ENCODE peak calls at places on chromosomes 7 and 10, in four cellular contexts. E, Y, S and O are unnamed samples.

GRCh38 chr7:27185013-27185707 is at the start of gene HOXA11:
- DNase-seq in E (no peak), Y (peak), S (peak), O (no peak)

GRCh38 chr10:119655566-119656001 is 4.4 kb downstream of the BAG3 start:
- DNase-seq in E (no peak), Y (peak), S (peak), O (no peak)

GRCh38 chr7:71716741-71717140 is 584.8 kb downstream of the GALNT17 start:
- DNase-seq in E (no peak), Y (no peak), S (no peak), O (no peak)

GRCh38 chr10:101444058-101444457 is 90.1 kb downstream of the BTRC start:
- DNase-seq in E (no peak), Y (peak), S (no peak), O (no peak)

GRCh38 chr10:5523796-5524574 is 776 bp upstream of the CALML3 start:
- DNase-seq in E (peak), Y (no peak), S (no peak), O (no peak)

GRCh38 chr10:72011468-72011867 is 47.3 kb downstream of the CHST3 start:
- DNase-seq in E (no peak), Y (no peak), S (no peak), O (no peak)

GRCh38 chr10:120943542-120943941 is 92.4 kb downstream of the WDR11 start:
- DNase-seq in E (no peak), Y (no peak), S (no peak), O (no peak)

GRCh38 chr7:77290425-77290824 is 90.8 kb upstream of the FGL2 start:
- DNase-seq in E (no peak), Y (peak), S (no peak), O (no peak)

GRCh38 chr10:21205328-21205727 is 308.2 kb upstream of the NEBL start:
- DNase-seq in E (no peak), Y (no peak), S (no peak), O (no peak)

GRCh38 chr10:55024718-55025117 is 223.7 kb upstream of the PCDH15 start:
- DNase-seq in E (no peak), Y (no peak), S (no peak), O (no peak)

GRCh38 chr7:151715661-151716338 is 161.1 kb downstream of the PRKAG2 start:
- DNase-seq in E (no peak), Y (no peak), S (no peak), O (no peak)

GRCh38 chr7:128939075-128939860 is 1.5 kb downstream of the IRF5 start:
- DNase-seq in E (no peak), Y (no peak), S (no peak), O (no peak)

GRCh38 chr10:36608251-36608650 is 517.1 kb upstream of the ANKRD30A start:
- DNase-seq in E (no peak), Y (no peak), S (peak), O (no peak)

GRCh38 chr10:108112218-108112617 is 947.7 kb upstream of the SORCS1 start:
- DNase-seq in E (no peak), Y (peak), S (peak), O (no peak)

GRCh38 chr10:105292236-105292635 is 651.1 kb downstream of the SORCS3 start:
- DNase-seq in E (no peak), Y (no peak), S (no peak), O (no peak)

GRCh38 chr10:46291817-46292572 is 5.2 kb downstream of the ANTXRL start:
- DNase-seq in E (no peak), Y (no peak), S (no peak), O (no peak)

GRCh38 chr10:70190581-70190980 is 20.3 kb upstream of the SAR1A start:
- DNase-seq in E (no peak), Y (peak), S (peak), O (no peak)

GRCh38 chr7:42226354-42226941 is 10.6 kb downstream of the GLI3 start:
- DNase-seq in E (no peak), Y (peak), S (no peak), O (no peak)

GRCh38 chr7:42222119-42222518 is 14.9 kb downstream of the GLI3 start:
- DNase-seq in E (no peak), Y (no peak), S (no peak), O (no peak)

GRCh38 chr7:42222891-42223290 is 14.1 kb downstream of the GLI3 start:
- DNase-seq in E (no peak), Y (no peak), S (no peak), O (no peak)

GRCh38 chr7:42227523-42227922 is 9.5 kb downstream of the GLI3 start:
- DNase-seq in E (no peak), Y (no peak), S (no peak), O (no peak)

GRCh38 chr7:42224391-42225003 is 12.5 kb downstream of the GLI3 start:
- DNase-seq in E (no peak), Y (no peak), S (no peak), O (no peak)
- TF ChIP-seq CTCF in E (no peak), Y (no peak), S (no peak), O (peak)

GRCh38 chr7:106521115-106521514 is 139.8 kb downstream of the CCDC71L start:
- DNase-seq in E (no peak), Y (no peak), S (no peak), O (no peak)
- TF ChIP-seq CTCF in E (no peak), Y (no peak), S (no peak), O (no peak)

GRCh38 chr10:92076722-92077121 is 153.2 kb downstream of the BTAF1 start:
- DNase-seq in E (no peak), Y (no peak), S (no peak), O (no peak)

GRCh38 chr10:92079003-92079402 is 155.4 kb downstream of the BTAF1 start:
- DNase-seq in E (no peak), Y (no peak), S (no peak), O (no peak)

GRCh38 chr10:92075829-92076228 is 152.3 kb downstream of the BTAF1 start:
- DNase-seq in E (no peak), Y (no peak), S (no peak), O (no peak)

GRCh38 chr10:92068900-92069299 is 145.3 kb downstream of the BTAF1 start:
- DNase-seq in E (no peak), Y (no peak), S (no peak), O (no peak)

DNA sequence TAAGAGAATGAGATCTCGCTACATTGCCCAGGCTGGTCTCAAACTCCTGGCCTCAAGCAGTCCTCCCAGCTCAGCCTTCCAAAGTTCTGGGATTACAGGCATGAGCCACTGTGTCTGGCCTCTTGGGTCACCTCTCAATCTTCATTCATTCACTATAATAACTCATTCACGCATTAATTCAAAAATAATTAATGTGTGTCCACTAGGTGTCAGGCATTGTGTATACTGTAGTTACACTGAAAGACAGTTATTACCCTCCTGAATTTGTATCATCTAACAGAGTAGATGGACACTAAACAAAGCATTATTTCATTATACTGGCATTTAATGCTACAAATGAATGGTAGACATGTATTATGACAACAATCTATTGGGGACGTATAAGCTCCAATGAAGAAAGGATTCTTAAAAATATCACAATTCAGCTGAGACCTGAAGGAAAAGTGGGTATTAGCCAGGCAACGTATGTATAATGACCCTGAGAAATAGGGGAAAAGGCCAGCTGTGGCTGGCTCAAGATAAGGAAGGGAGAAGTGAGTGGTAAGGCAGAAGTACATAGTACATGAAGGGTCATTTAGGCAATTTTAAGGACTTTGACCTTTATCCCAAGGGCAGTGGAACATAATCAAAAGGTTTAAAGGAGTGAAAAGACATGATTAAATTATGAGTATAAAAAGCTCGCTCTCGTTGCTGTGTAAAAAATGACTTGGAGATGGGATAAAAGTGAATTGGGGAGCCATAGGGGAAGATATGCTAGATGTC is 150.7 kb downstream of the BTAF1 start:
- DNase-seq in E (no peak), Y (no peak), S (no peak), O (no peak)
- TF ChIP-seq CTCF in E (peak), Y (peak), S (peak), O (no peak)

GRCh38 chr7:13185139-13185538 is 497.7 kb downstream of the ARL4A start:
- DNase-seq in E (no peak), Y (no peak), S (no peak), O (no peak)

GRCh38 chr7:13188236-13188635 is 500.8 kb downstream of the ARL4A start:
- DNase-seq in E (no peak), Y (no peak), S (no peak), O (no peak)

DNA sequence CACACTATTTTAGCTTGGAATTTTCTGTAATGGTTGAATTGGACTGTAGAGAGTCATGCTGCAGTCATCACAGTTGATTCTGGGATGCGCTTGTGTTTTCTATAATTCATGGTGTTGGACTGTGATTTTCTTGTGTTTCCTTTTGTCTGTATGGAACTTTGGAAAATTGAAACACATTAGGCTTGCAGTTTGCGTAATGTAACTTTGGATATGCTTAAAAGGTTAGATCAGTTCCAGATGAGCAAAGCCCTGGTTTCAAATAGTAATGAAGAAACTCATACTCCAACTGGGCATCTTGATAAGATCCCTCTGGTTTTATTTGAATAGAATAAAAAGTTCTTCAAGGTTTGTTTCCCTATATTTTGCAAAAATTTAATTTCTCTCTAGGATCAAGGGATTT is 502.3 kb downstream of the ARL4A start:
- DNase-seq in E (no peak), Y (no peak), S (peak), O (no peak)
- TF ChIP-seq CTCF in E (no peak), Y (no peak), S (no peak), O (no peak)

DNA sequence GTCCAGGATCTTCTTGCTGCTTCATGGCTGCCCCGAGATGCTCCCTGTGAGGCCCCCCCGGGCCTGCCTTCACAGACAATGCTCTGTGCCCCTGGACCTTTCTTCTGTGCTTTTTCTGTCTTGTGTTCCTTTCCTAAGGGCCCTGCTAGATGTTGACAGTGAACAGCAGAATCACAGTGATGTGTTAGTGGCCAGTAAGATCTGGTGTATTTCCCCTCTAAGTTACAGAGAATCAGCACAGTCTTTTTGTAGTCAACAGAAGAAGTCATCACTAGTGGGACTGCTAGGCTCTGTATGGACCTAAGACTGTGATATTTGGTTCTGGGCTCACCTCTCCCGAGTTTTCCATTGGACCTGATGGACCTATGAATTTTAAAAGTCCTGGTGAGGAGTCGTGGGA is 194.6 kb downstream of the CELF2 start:
- DNase-seq in E (no peak), Y (no peak), S (no peak), O (no peak)
- TF ChIP-seq CTCF in E (no peak), Y (no peak), S (no peak), O (no peak)

GRCh38 chr10:61284222-61284890 is 168.8 kb downstream of the TMEM26 start:
- DNase-seq in E (no peak), Y (peak), S (peak), O (no peak)
- TF ChIP-seq CTCF in E (peak), Y (peak), S (peak), O (peak)

DNA sequence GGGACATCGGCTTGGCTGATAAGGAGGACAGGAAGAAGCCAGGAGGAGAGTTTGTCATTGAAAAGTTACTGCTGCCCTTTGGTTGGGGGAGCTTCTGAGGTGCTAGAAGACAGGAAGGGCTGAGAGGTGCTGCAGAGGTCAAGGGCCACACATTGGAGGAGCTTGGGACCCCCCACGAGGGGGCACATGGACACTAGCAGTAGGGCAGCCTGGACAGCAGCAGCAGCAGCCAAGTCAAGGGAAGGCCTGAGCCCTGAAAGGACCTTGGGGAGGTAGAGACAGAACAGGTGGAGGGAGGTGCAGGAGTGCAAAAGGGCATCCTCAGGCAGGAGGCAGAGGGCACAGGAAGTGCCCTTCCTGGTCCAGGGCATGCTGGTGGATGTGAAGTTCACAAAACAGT is 439.7 kb upstream of the IGFBP3 start:
- DNase-seq in E (no peak), Y (no peak), S (no peak), O (no peak)
- TF ChIP-seq CTCF in E (no peak), Y (no peak), S (no peak), O (no peak)

DNA sequence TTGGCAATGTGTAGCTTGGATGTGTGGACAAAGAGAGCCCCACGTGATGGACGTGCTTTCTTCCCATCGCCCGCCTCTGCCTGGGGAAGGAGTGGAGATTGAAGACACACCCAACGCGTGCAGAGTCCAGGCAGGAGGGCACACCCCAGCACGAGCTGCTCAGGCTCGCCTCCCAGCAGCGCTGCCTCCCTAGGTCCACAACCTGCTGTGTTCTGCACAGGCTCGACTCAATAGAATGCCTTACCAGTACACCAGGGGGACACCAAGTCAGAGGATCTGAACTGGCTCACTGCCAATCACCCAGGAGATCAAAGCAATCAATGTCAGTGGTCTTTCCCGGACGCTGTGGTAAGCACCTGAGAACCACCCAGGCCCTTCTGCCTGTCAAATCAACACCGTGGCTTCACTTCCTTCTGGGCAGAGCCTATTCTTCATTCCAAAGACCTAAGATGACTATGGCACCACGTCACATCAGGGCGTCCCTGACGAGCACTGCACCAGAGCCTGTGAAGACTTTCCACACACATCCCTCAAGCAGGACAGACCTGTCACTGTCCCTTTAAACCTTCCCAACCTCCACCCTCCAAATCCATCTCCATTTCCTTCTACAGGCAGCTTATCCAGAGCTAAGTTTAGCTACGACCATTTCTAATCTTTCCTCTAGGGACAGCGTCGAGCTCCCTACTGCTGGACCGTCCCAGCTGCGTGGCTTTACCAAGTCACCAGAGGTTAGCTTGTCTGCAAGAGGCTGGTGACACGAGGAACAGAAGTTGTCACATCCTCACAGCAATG is 72.3 kb downstream of the AMZ1 start:
- DNase-seq in E (peak), Y (peak), S (peak), O (no peak)
- TF ChIP-seq CTCF in E (peak), Y (peak), S (peak), O (peak)